ENCODE peak calls at places on chromosomes 16 and 17, in four cellular contexts. L is Peyer's patch, P is breast epithelium, Y is cardiac muscle cell. V is an unnamed sample.
A peak's percentile ranks its signal among the peaks of the same experiment; 100 is the strongest.

GRCh38 chr16:138049-138417 is 440 bp downstream of the NPRL3 start:
- DNase-seq in L (peak; percentile 48), P (no peak), Y (peak; percentile 52), V (peak; percentile 11)

GRCh38 chr17:74211929-74212261 is 1.5 kb upstream of the TTYH2 start:
- DNase-seq in L (no peak), P (no peak), Y (no peak), V (no peak)

GRCh38 chr17:35766903-35767510 is 6.3 kb downstream of the C17orf50 start:
- DNase-seq in L (peak; percentile 70), P (no peak), Y (peak; percentile 60), V (no peak)

GRCh38 chr16:30902070-30902972 is 5.9 kb downstream of the CTF1 start:
- DNase-seq in L (peak; percentile 77), P (peak; percentile 34), Y (peak; percentile 89), V (peak; percentile 38)

GRCh38 chr17:57086069-57086930 is 1.3 kb downstream of the AKAP1 start:
- DNase-seq in L (peak; percentile 87), P (no peak), Y (peak; percentile 45), V (peak; percentile 1)

GRCh38 chr16:71807905-71808592 is 585 bp downstream of the AP1G1 start:
- DNase-seq in L (peak; percentile 65), P (peak; percentile 35), Y (no peak), V (no peak)

GRCh38 chr17:65359016-65359415 is 202.4 kb downstream of the AXIN2 start:
- DNase-seq in L (no peak), P (no peak), Y (no peak), V (no peak)

GRCh38 chr17:81518113-81518784 is 5.7 kb upstream of the ACTG1 start:
- DNase-seq in L (peak; percentile 49), P (no peak), Y (peak; percentile 55), V (no peak)

GRCh38 chr16:88883946-88884345 is 17.5 kb upstream of the PABPN1L start:
- DNase-seq in L (no peak), P (no peak), Y (no peak), V (no peak)

GRCh38 chr16:77322757-77323156 is 112.1 kb downstream of the ADAMTS18 start:
- DNase-seq in L (no peak), P (no peak), Y (no peak), V (no peak)

GRCh38 chr17:10226930-10227695 is 28.7 kb upstream of the GAS7 start:
- DNase-seq in L (peak; percentile 62), P (no peak), Y (peak; percentile 64), V (peak; percentile 4)

GRCh38 chr16:77212736-77213541 is 13.7 kb downstream of the SYCE1L start:
- DNase-seq in L (peak; percentile 84), P (peak; percentile 69), Y (peak; percentile 61), V (peak; percentile 40)

GRCh38 chr17:9668532-9668931 is 23.2 kb downstream of the USP43 start:
- DNase-seq in L (no peak), P (no peak), Y (no peak), V (no peak)

GRCh38 chr17:67137026-67137370 is 92.6 kb downstream of the CACNG1 start:
- DNase-seq in L (no peak), P (no peak), Y (no peak), V (no peak)

DNA sequence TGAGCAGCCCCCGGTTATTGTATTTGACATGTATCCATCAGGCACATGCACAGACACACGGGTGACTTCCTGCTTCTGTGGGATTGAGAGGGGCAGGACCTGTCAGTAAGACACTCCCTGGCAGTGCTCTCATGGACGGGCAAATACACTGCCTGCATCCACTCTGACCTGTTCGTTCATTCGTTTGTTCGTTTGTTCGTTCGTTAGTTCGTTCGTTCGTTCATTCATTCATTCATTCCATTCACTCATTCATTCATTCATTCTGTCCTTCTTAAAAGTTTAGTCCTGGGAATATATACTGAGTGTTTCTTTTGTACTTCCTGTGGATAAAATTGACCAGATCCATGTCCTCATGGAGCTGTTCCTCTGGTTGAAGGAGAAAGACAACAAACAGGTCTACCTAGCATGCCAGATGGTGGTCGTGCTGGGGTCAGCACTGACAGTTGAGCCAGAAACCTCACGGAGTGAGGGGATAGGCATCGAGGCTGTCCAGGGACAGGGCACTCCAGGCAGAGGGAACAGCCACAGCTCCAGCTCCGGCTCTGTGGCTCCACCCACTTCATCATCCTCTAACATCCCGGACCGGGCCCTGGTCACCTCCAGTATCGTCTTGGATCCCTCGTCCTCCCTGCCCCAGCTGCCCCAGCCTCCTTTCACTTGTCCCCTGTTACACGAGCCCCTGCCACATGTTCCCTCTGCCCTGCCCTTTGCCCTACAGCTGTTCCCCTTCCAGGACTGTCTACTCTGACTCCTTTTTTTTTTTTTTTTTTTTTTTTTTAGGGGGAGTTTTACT is 336.1 kb downstream of the CPPED1 start:
- DNase-seq in L (no peak), P (no peak), Y (no peak), V (no peak)
- H3K27ac ChIP-seq in L (no peak overlapping the region), P (no peak overlapping the region), Y (no peak overlapping the region), V (no peak overlapping the region)

GRCh38 chr16:31920373-31920772 is 46.8 kb downstream of the ZNF267 start:
- DNase-seq in L (no peak), P (no peak), Y (no peak), V (no peak)
- H3K9me3 ChIP-seq in L (peaks cover 9% of the 10 kb centered on the region), P (peaks cover 64% of the 10 kb centered on the region), Y (peaks cover 18% of the 10 kb centered on the region), V (peaks cover 62% of the 10 kb centered on the region)

DNA sequence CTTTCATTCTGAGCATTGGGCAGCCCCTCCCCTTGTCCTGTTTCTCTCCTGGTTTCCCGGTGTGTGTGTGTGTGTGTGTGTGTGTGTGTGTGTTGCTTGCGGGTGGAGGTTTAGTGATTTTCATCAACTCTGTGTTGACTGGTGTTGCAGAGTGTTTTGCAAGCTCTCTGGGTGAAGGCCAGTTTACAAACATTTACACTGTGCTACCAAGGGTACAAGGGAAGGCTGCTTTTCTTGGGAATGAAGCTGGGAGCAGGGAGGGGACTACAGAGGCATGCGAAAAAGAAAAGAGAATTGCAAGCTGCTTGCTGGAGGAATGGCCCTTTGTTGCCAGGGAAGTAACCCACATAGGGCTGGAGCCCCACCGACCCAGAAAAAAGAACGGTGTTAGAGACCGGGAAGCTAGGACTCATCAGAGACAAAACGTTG is 29.6 kb downstream of the HS3ST3B1 start:
- DNase-seq in L (no peak), P (no peak), Y (no peak), V (no peak)
- H3K27ac ChIP-seq in L (no peak overlapping the region), P (no peak overlapping the region), Y (no peak overlapping the region), V (no peak overlapping the region)

GRCh38 chr16:70529051-70529777 is 5.6 kb downstream of the SF3B3 start:
- DNase-seq in L (no peak), P (no peak), Y (no peak), V (no peak)

DNA sequence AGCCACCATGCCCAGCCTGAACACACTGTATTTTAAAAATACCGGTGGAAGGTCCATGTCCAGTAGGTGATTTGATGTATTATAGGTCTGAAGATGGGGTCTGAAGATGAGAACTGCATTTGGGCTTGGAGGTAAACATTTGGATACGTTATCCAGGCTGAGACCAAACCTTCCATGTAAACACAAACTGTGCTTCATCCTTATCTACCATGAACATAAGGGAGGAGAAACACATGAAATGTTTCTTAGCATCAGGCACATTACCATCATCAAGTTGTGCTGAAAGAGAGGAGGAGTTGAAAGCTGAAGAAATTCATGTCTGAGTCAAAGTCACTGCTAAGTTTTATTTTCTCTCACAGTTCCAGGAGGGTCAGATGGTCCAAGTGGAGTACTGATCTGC is 11.3 kb downstream of the SF3B3 start:
- DNase-seq in L (no peak), P (no peak), Y (no peak), V (no peak)
- H3K9me3 ChIP-seq in L (no peaks in the 10 kb centered on the region), P (no peaks in the 10 kb centered on the region), Y (no peaks in the 10 kb centered on the region), V (no peaks in the 10 kb centered on the region)